ENCODE peak calls at places on chromosomes 13 and 19, in ten cellular contexts. N is type B pancreatic cell, P is transverse colon, H is IMR-90, K is esophagus squamous epithelium, V is ovary, Y is lower lobe of right lung, U is cardiac muscle cell, X is tibial nerve, F is neural crest cell. J is an unnamed sample.
A peak's percentile ranks its signal among the peaks of the same experiment; 100 is the strongest.

GRCh38 chr19:16143399-16144215 is at the start of gene HSH2D:
- DNase-seq in N (no peak), P (peak; percentile 96), H (no peak), K (peak; percentile 77), V (no peak), Y (peak; percentile 94), U (no peak), X (no peak), F (no peak), J (no peak)

GRCh38 chr13:82963466-82963865 is 918.8 kb downstream of the SLITRK1 start:
- DNase-seq in N (no peak), P (no peak), H (peak; percentile 33), K (no peak), V (no peak), Y (no peak), U (no peak), X (no peak), F (no peak), J (no peak)

GRCh38 chr19:43774103-43774939 is 6.5 kb downstream of the KCNN4 start:
- DNase-seq in N (peak; percentile 82), P (peak; percentile 78), H (peak; percentile 58), K (no peak), V (peak; percentile 53), Y (peak; percentile 76), U (peak; percentile 86), X (peak; percentile 27), F (peak; percentile 72), J (peak; percentile 87)

GRCh38 chr13:28449826-28450773 is 44.8 kb downstream of the FLT1 start:
- DNase-seq in N (no peak), P (no peak), H (no peak), K (no peak), V (no peak), Y (no peak), U (no peak), X (no peak), F (no peak), J (no peak)

GRCh38 chr13:98976338-98976737 is 1.5 kb downstream of the DOCK9 start:
- DNase-seq in N (no peak), P (no peak), H (peak; percentile 53), K (no peak), V (no peak), Y (no peak), U (no peak), X (no peak), F (no peak), J (no peak)

GRCh38 chr13:62357887-62358645 is 942.4 kb upstream of the PCDH20 start:
- DNase-seq in N (no peak), P (no peak), H (peak; percentile 71), K (no peak), V (no peak), Y (no peak), U (peak; percentile 78), X (no peak), F (peak; percentile 13), J (peak; percentile 44)

GRCh38 chr13:61900033-61900432 is 484.4 kb upstream of the PCDH20 start:
- DNase-seq in N (no peak), P (no peak), H (no peak), K (no peak), V (no peak), Y (no peak), U (no peak), X (no peak), F (no peak), J (no peak)

GRCh38 chr13:41563501-41564001 is 106.2 kb downstream of the RGCC start:
- DNase-seq in N (no peak), P (no peak), H (peak; percentile 50), K (no peak), V (no peak), Y (no peak), U (no peak), X (no peak), F (no peak), J (no peak)

GRCh38 chr19:5191091-5191490 is 149.5 kb downstream of the PTPRS start:
- DNase-seq in N (no peak), P (no peak), H (no peak), K (no peak), V (no peak), Y (no peak), U (no peak), X (no peak), F (no peak), J (no peak)

GRCh38 chr13:31248361-31248760 is 48.6 kb downstream of the B3GLCT start:
- DNase-seq in N (no peak), P (no peak), H (no peak), K (no peak), V (no peak), Y (no peak), U (no peak), X (no peak), F (no peak), J (no peak)

GRCh38 chr13:50838701-50839100 is 4.8 kb downstream of the DLEU7 start:
- DNase-seq in N (no peak), P (no peak), H (no peak), K (no peak), V (no peak), Y (no peak), U (no peak), X (no peak), F (no peak), J (no peak)

GRCh38 chr13:21287331-21287907 is 111.0 kb downstream of the MRPL57 start:
- DNase-seq in N (no peak), P (no peak), H (no peak), K (no peak), V (no peak), Y (no peak), U (no peak), X (no peak), F (no peak), J (no peak)

GRCh38 chr13:23856008-23856750 is 33.0 kb downstream of the MIPEP start:
- DNase-seq in N (no peak), P (no peak), H (no peak), K (no peak), V (no peak), Y (no peak), U (no peak), X (no peak), F (no peak), J (peak; percentile 20)

GRCh38 chr13:23509781-23510543 is 60.2 kb upstream of the TNFRSF19 start:
- DNase-seq in N (no peak), P (no peak), H (peak; percentile 94), K (no peak), V (no peak), Y (no peak), U (peak; percentile 77), X (no peak), F (no peak), J (no peak)

GRCh38 chr13:21917046-21918010 is 246.5 kb downstream of the FGF9 start:
- DNase-seq in N (no peak), P (no peak), H (peak; percentile 19), K (no peak), V (no peak), Y (no peak), U (no peak), X (no peak), F (no peak), J (no peak)

GRCh38 chr19:4968462-4969291 is at the start of gene KDM4B:
- DNase-seq in N (peak; percentile 100), P (peak; percentile 99), H (peak; percentile 99), K (peak; percentile 100), V (peak; percentile 99), Y (peak; percentile 100), U (peak; percentile 99), X (peak; percentile 95), F (peak; percentile 97), J (peak; percentile 99)

GRCh38 chr13:27504541-27504940 is 54.2 kb upstream of the MTIF3 start:
- DNase-seq in N (no peak), P (no peak), H (no peak), K (no peak), V (no peak), Y (no peak), U (no peak), X (no peak), F (no peak), J (no peak)

GRCh38 chr13:51475727-51476521 is 23.1 kb upstream of the INTS6 start:
- DNase-seq in N (no peak), P (no peak), H (peak; percentile 74), K (no peak), V (no peak), Y (no peak), U (no peak), X (no peak), F (no peak), J (no peak)

GRCh38 chr19:45999653-46000121 is 4.4 kb downstream of the CCDC61 start:
- DNase-seq in N (no peak), P (no peak), H (peak; percentile 43), K (no peak), V (peak; percentile 39), Y (no peak), U (no peak), X (no peak), F (no peak), J (peak; percentile 82)

GRCh38 chr13:72221276-72221962 is 354.4 kb upstream of the DACH1 start:
- DNase-seq in N (no peak), P (peak; percentile 40), H (no peak), K (no peak), V (no peak), Y (peak; percentile 44), U (peak; percentile 22), X (no peak), F (peak; percentile 12), J (peak; percentile 48)
- TF ChIP-seq CTCF in N (peak; percentile 74), P (peak; percentile 58), H (no peak), K (peak; percentile 35), V (no peak), Y (peak; percentile 48), U (peak; percentile 32), X (peak; percentile 20), F (peak; percentile 68), J (peak; percentile 75)

GRCh38 chr13:49098771-49099512 is 121.2 kb upstream of the MLNR start:
- DNase-seq in N (no peak), P (no peak), H (no peak), K (no peak), V (no peak), Y (no peak), U (no peak), X (no peak), F (no peak), J (no peak)
- TF ChIP-seq CTCF in N (peak; percentile 53), P (peak; percentile 39), H (peak; percentile 27), K (no peak), V (peak; percentile 13), Y (peak; percentile 60), U (peak; percentile 42), X (no peak), F (peak; percentile 54), J (no peak)

GRCh38 chr13:96003304-96003703 is 49.9 kb downstream of the UGGT2 start:
- DNase-seq in N (no peak), P (no peak), H (no peak), K (no peak), V (no peak), Y (no peak), U (no peak), X (no peak), F (no peak), J (no peak)
- TF ChIP-seq CTCF in N (peak; percentile 16), P (no peak), H (no peak), K (no peak), V (no peak), Y (no peak), U (peak; percentile 19), X (no peak), F (peak; percentile 28), J (no peak)

DNA sequence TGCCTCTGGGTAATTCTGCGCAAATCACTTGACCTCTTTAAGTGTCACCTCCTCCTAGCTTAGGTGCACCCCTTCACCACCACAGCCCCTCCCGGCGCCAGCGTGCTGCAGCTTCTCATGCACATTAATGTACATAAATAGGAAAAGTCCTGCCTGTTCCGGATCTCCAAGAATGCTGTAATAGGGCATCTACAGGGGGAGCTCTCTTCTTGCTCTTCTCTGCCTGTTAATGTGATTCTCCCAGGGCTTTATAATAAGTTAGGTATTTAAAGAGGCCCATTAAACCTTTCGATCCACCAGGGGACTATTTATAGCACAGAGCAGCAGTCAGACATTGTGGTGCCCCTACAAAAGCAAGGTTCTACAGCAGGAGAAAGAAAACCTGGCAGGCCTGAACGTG is 35.3 kb downstream of the SOX1 start:
- DNase-seq in N (no peak), P (no peak), H (no peak), K (no peak), V (no peak), Y (no peak), U (peak; percentile 57), X (no peak), F (no peak), J (no peak)
- TF ChIP-seq CTCF in N (peak; percentile 41), P (peak; percentile 54), H (no peak), K (no peak), V (no peak), Y (no peak), U (no peak), X (no peak), F (peak; percentile 20), J (no peak)